ENCODE peak calls at places on chromosomes 13 and 19, in eight cellular contexts. Z is foreskin fibroblast; P is effector CD4-positive, alpha-beta T cell; N is stimulated activated CD4-positive, alpha-beta T cell treated with anti-CD3 and anti-CD28 coated beads, Interleukin-1b, Interleukin-23, amount 100 ng/mL, for 24 hours; R is amniotic epithelial cell; T is AG04450; U is NB4; G is activated CD8-positive, alpha-beta memory T cell treated with anti-CD3 and anti-CD28 coated beads for 4 hours. K is an unnamed sample.

GRCh38 chr19:5775668-5776309 is 8.8 kb downstream of the PRR22 start:
- DNase-seq in G (no peak), U (no peak), P (no peak), T (no peak), R (peak), N (no peak), Z (peak), K (no peak)

GRCh38 chr13:76641056-76641455 is 245.1 kb downstream of the KCTD12 start:
- DNase-seq in U (no peak), Z (peak), T (no peak), P (no peak), N (no peak), G (no peak), R (no peak), K (no peak)

GRCh38 chr13:113980489-113981064 is 6.7 kb upstream of the C13orf46 start:
- DNase-seq in P (no peak), Z (no peak), N (no peak), G (no peak), T (no peak), U (no peak), R (no peak), K (no peak)

GRCh38 chr13:100245099-100245498 is 156.2 kb downstream of the PCCA start:
- DNase-seq in Z (no peak), G (no peak), R (no peak), U (no peak), P (no peak), N (no peak), T (no peak), K (no peak)

GRCh38 chr19:2610637-2611482 is 91.6 kb downstream of the GNG7 start:
- DNase-seq in R (peak), N (peak), Z (peak), U (peak), G (peak), T (peak), P (peak), K (peak)

GRCh38 chr13:44068169-44068568 is 188.5 kb downstream of the LACC1 start:
- DNase-seq in G (no peak), N (no peak), U (no peak), P (no peak), R (no peak), Z (peak), T (no peak), K (peak)

GRCh38 chr19:35107541-35107939 is 8.1 kb upstream of the FXYD3 start:
- DNase-seq in T (no peak), U (no peak), R (peak), P (no peak), G (no peak), Z (no peak), N (no peak), K (no peak)

GRCh38 chr19:5623397-5624153 is 692 bp downstream of the SAFB start:
- DNase-seq in T (no peak), R (no peak), G (no peak), U (peak), Z (no peak), N (no peak), P (no peak), K (no peak)

GRCh38 chr13:97018029-97018819 is 23.9 kb upstream of the OXGR1 start:
- DNase-seq in Z (peak), N (no peak), U (peak), G (peak), P (peak), R (peak), T (peak), K (peak)

GRCh38 chr19:8334458-8335342 is 8.4 kb downstream of the KANK3 start:
- DNase-seq in R (peak), G (no peak), Z (peak), U (peak), N (no peak), P (no peak), T (no peak), K (no peak)

GRCh38 chr13:94454334-94454733 is 25.1 kb downstream of the DCT start:
- DNase-seq in T (no peak), U (no peak), P (no peak), N (no peak), R (no peak), G (no peak), Z (no peak), K (no peak)

GRCh38 chr13:113022391-113023216 is 53.6 kb downstream of the MCF2L start:
- DNase-seq in Z (no peak), R (no peak), G (no peak), N (no peak), P (no peak), U (no peak), T (no peak), K (no peak)

GRCh38 chr13:97307882-97308624 is 85.9 kb downstream of the MBNL2 start:
- DNase-seq in Z (peak), T (no peak), N (no peak), U (no peak), G (no peak), R (peak), P (no peak), K (peak)

GRCh38 chr13:111171629-111172028 is 56.5 kb downstream of the ARHGEF7 start:
- DNase-seq in Z (peak), R (no peak), U (no peak), G (no peak), N (no peak), T (no peak), P (no peak), K (no peak)

GRCh38 chr19:55495646-55496349 is 7.6 kb downstream of the SSC5D start:
- DNase-seq in P (no peak), Z (no peak), N (no peak), R (no peak), T (no peak), G (no peak), U (no peak), K (no peak)

K was measured in kidney glomerular epithelial cell.